ENCODE peak calls at places on chromosomes 12 and 14, in eight cellular contexts. One of them, this sample, is unnamed. For H3K36me3, the result is how much of the 10 kb centered on the place peaks cover.

GRCh38 chr12:105741786-105742566 is 396.8 kb downstream of the NUAK1 start:
- DNase-seq in fibroblast of lung: peak
- DNase-seq in cardiac muscle cell: no peak
- DNase-seq in HCT116: no peak
- DNase-seq in left lung: no peak
- DNase-seq in neural progenitor cell: no peak
- DNase-seq in H1: no peak
- DNase-seq in heart right ventricle: peak
- DNase-seq in this sample: peak

GRCh38 chr12:65355461-65355860 is 77.0 kb downstream of the MSRB3 start:
- DNase-seq in fibroblast of lung: peak
- DNase-seq in cardiac muscle cell: no peak
- DNase-seq in HCT116: no peak
- DNase-seq in left lung: no peak
- DNase-seq in neural progenitor cell: no peak
- DNase-seq in H1: no peak
- DNase-seq in heart right ventricle: no peak
- DNase-seq in this sample: no peak

GRCh38 chr12:65631621-65632111 is 192.6 kb upstream of the HMGA2 start:
- DNase-seq in fibroblast of lung: peak
- DNase-seq in cardiac muscle cell: no peak
- DNase-seq in HCT116: peak
- DNase-seq in left lung: no peak
- DNase-seq in neural progenitor cell: no peak
- DNase-seq in H1: no peak
- DNase-seq in heart right ventricle: peak
- DNase-seq in this sample: peak

GRCh38 chr12:75438052-75438754 is 42.4 kb upstream of the GLIPR1 start:
- DNase-seq in fibroblast of lung: no peak
- DNase-seq in cardiac muscle cell: no peak
- DNase-seq in HCT116: no peak
- DNase-seq in left lung: no peak
- DNase-seq in neural progenitor cell: no peak
- DNase-seq in H1: no peak
- DNase-seq in heart right ventricle: no peak
- DNase-seq in this sample: no peak

GRCh38 chr14:104639481-104639880 is 34.9 kb upstream of the TMEM179 start:
- DNase-seq in fibroblast of lung: no peak
- DNase-seq in cardiac muscle cell: no peak
- DNase-seq in HCT116: no peak
- DNase-seq in left lung: no peak
- DNase-seq in neural progenitor cell: no peak
- DNase-seq in H1: no peak
- DNase-seq in heart right ventricle: no peak
- DNase-seq in this sample: no peak

GRCh38 chr12:1583421-1584078 is 10.8 kb downstream of the FBXL14 start:
- DNase-seq in fibroblast of lung: peak
- DNase-seq in cardiac muscle cell: peak
- DNase-seq in HCT116: peak
- DNase-seq in left lung: no peak
- DNase-seq in neural progenitor cell: peak
- DNase-seq in H1: peak
- DNase-seq in heart right ventricle: peak
- DNase-seq in this sample: no peak

GRCh38 chr14:49427117-49427516 is 159.1 kb downstream of the RPS29 start:
- DNase-seq in fibroblast of lung: no peak
- DNase-seq in cardiac muscle cell: no peak
- DNase-seq in HCT116: no peak
- DNase-seq in left lung: no peak
- DNase-seq in neural progenitor cell: peak
- DNase-seq in H1: no peak
- DNase-seq in heart right ventricle: no peak
- DNase-seq in this sample: no peak

GRCh38 chr12:67531519-67531918 is 117.0 kb upstream of the DYRK2 start:
- DNase-seq in fibroblast of lung: no peak
- DNase-seq in cardiac muscle cell: no peak
- DNase-seq in HCT116: no peak
- DNase-seq in left lung: no peak
- DNase-seq in neural progenitor cell: no peak
- DNase-seq in H1: no peak
- DNase-seq in heart right ventricle: no peak
- DNase-seq in this sample: no peak

GRCh38 chr12:13727707-13728147 is 253.7 kb downstream of the GRIN2B start:
- DNase-seq in fibroblast of lung: no peak
- DNase-seq in cardiac muscle cell: no peak
- DNase-seq in HCT116: no peak
- DNase-seq in left lung: no peak
- DNase-seq in neural progenitor cell: no peak
- DNase-seq in H1: no peak
- DNase-seq in heart right ventricle: no peak
- DNase-seq in this sample: no peak

GRCh38 chr14:35682802-35683201 is 126.3 kb downstream of the RALGAPA1 start:
- DNase-seq in fibroblast of lung: no peak
- DNase-seq in cardiac muscle cell: no peak
- DNase-seq in HCT116: no peak
- DNase-seq in left lung: no peak
- DNase-seq in neural progenitor cell: no peak
- DNase-seq in H1: no peak
- DNase-seq in heart right ventricle: no peak
- DNase-seq in this sample: no peak

DNA sequence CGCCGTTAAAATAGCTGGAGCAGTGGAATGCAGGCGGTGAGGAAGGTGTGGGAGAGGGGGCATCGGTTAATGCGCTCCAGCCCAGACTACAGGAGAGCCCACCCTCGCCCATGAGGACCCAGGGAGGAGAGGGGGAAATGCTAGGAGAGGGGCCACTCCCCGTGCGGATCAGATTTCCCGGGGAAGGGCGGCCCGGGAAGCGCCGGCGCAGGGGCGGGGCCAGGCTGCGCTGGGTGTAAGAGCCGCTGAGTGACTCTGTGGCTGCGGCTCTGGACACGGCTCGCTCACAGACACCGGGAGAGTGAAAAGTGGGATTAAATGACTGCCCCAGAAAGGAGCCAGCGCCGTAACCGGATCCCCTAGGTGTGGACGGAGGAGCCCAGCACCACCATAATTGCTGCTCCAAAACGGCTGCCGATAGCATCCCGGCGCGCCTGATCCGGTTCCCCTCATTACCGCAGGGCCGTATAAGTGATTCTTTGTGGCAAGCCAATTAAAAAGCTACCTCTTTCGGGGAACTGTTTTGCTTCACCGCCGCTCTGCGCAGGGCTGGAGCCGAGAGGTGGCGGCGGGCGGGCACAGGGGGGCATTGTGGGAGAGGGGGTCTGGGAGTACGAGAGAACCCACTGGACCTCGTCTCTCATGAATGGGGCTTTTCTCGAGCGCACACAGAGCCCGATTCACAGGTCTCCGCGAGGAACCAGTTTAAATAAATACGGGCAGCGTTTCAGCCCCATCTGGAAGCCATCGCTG is 2.7 kb downstream of the COL2A1 start:
- DNase-seq in fibroblast of lung: peak
- DNase-seq in cardiac muscle cell: peak
- DNase-seq in HCT116: peak
- DNase-seq in left lung: peak
- DNase-seq in neural progenitor cell: peak
- DNase-seq in H1: peak
- DNase-seq in heart right ventricle: peak
- DNase-seq in this sample: no peak
- H3K4me3 ChIP-seq in fibroblast of lung: peak
- H3K4me3 ChIP-seq in cardiac muscle cell: peak
- H3K4me3 ChIP-seq in HCT116: peak
- H3K4me3 ChIP-seq in left lung: peak
- H3K4me3 ChIP-seq in neural progenitor cell: peak
- H3K4me3 ChIP-seq in H1: peak
- H3K4me3 ChIP-seq in heart right ventricle: peak
- H3K4me3 ChIP-seq in this sample: peak

DNA sequence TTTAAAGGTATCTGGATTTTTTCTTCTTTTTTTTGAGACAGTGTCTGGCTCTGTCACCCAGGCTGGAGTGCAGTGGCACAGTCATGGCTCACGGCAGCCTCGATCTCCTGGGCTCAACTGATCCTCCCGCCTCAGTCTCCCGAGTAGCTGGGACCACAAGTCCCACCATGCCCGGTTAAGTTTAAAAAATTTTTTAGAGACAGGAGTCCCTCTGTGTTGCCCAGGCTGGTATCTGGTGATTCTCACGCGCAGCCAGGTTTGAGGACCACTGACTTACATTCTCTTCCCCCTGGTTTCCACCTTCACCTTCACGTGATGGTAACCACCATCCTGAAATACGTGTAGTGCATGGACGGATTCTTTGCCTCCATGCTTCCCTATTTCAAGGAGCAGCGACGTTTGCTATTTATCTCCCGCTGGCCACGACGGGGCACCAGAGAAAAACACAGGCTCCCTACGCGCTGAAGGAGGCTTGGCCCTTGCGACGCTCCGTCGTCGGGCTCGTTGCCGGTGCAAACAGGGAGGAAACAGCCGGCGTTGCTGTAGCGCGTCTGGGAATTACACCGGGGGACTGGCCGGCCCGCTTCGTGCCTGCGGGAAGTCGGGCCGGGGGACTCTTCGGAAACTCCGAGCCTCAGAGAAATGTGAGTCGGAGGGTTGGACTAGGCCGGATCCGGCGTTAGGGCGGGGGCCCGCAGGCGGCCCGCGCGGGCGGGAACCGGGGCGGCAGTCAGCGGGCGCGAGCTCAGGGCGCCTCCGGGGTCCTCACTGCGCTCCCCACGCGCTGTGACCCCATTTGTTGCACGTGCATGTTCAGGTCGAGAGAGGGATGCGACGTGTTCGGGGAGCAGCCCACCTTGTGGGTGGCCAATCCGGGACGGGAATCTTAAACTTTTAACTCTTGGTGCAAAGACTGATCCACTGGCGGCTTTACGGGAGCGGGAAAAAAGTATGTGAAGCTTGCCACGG is at the start of gene TCHP:
- DNase-seq in fibroblast of lung: peak
- DNase-seq in cardiac muscle cell: peak
- DNase-seq in HCT116: peak
- DNase-seq in left lung: peak
- DNase-seq in neural progenitor cell: peak
- DNase-seq in H1: peak
- DNase-seq in heart right ventricle: peak
- DNase-seq in this sample: peak
- TF ChIP-seq CTCF in fibroblast of lung: peak
- TF ChIP-seq CTCF in cardiac muscle cell: peak
- TF ChIP-seq CTCF in HCT116: peak
- TF ChIP-seq CTCF in left lung: no peak
- TF ChIP-seq CTCF in neural progenitor cell: no peak
- TF ChIP-seq CTCF in H1: no peak
- TF ChIP-seq CTCF in heart right ventricle: peak
- TF ChIP-seq CTCF in this sample: peak

GRCh38 chr12:69598174-69598753 is 12.4 kb downstream of the LRRC10 start:
- DNase-seq in fibroblast of lung: no peak
- DNase-seq in cardiac muscle cell: no peak
- DNase-seq in HCT116: no peak
- DNase-seq in left lung: no peak
- DNase-seq in neural progenitor cell: no peak
- DNase-seq in H1: no peak
- DNase-seq in heart right ventricle: no peak
- DNase-seq in this sample: no peak

GRCh38 chr12:69600804-69601203 is 9.9 kb downstream of the LRRC10 start:
- DNase-seq in fibroblast of lung: no peak
- DNase-seq in cardiac muscle cell: no peak
- DNase-seq in HCT116: no peak
- DNase-seq in left lung: no peak
- DNase-seq in neural progenitor cell: no peak
- DNase-seq in H1: no peak
- DNase-seq in heart right ventricle: no peak
- DNase-seq in this sample: no peak

DNA sequence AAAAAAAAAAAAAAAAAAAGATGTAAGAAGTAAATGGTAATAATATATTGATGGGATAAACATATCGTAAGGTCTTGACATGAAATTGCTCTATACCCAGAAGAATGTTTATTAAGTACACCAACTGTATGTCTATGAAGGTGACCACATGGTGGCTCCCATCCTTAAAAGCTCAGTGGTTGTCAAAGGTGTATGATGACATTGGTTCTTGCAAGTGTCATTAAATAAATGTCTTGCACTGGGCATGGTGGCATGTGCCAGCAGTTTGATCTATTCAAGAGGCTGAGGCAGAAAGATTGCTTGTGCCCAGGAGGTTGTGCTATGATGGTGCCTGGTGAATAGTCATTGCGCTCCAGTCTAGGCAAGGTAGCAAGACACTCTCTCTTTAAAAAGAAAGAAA is 10.4 kb downstream of the CCT2 start:
- DNase-seq in fibroblast of lung: no peak
- DNase-seq in cardiac muscle cell: no peak
- DNase-seq in HCT116: no peak
- DNase-seq in left lung: no peak
- DNase-seq in neural progenitor cell: no peak
- DNase-seq in H1: no peak
- DNase-seq in heart right ventricle: no peak
- DNase-seq in this sample: no peak
- H3K36me3 ChIP-seq in fibroblast of lung: under half
- H3K36me3 ChIP-seq in cardiac muscle cell: half or more
- H3K36me3 ChIP-seq in HCT116: half or more
- H3K36me3 ChIP-seq in left lung: under half
- H3K36me3 ChIP-seq in neural progenitor cell: half or more
- H3K36me3 ChIP-seq in H1: half or more
- H3K36me3 ChIP-seq in heart right ventricle: half or more
- H3K36me3 ChIP-seq in this sample: under half

GRCh38 chr12:50568338-50569155 is 63.8 kb downstream of the DIP2B start:
- DNase-seq in fibroblast of lung: peak
- DNase-seq in cardiac muscle cell: no peak
- DNase-seq in HCT116: no peak
- DNase-seq in left lung: no peak
- DNase-seq in neural progenitor cell: no peak
- DNase-seq in H1: no peak
- DNase-seq in heart right ventricle: no peak
- DNase-seq in this sample: no peak
- H3K4me3 ChIP-seq in fibroblast of lung: peak
- H3K4me3 ChIP-seq in cardiac muscle cell: no peak
- H3K4me3 ChIP-seq in HCT116: no peak
- H3K4me3 ChIP-seq in left lung: no peak
- H3K4me3 ChIP-seq in neural progenitor cell: no peak
- H3K4me3 ChIP-seq in H1: no peak
- H3K4me3 ChIP-seq in heart right ventricle: no peak
- H3K4me3 ChIP-seq in this sample: no peak

DNA sequence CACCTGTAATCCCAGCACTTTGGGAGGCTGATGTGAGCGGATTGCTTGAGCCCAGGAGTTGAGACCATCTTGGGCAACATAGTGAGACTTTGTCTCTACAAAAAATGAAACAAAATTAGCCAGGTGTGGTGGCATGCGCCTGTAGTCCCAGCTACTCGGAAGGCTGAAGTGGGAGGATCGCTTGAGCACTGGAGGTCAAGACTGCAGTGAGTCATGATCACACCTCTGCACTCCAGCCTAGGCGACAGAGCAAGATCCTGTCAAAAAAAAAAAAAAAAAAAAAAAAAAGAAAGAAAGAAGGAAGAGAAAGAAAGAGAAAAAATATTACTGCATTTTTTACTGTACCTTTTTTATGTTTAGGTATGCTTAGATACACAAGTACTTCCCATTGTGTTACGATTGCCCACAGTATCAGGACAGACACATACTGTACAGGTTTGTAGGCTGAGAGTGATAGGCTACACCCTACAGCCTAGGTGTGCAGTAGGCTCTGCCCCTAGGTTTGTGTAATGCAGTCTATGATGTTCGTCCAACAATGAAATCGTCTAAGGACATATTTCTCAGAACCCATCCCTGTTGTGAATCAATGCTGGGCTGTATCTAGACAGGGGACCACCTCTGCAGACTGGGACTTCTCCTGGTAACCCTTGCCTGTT is 160.4 kb upstream of the PWP1 start:
- DNase-seq in fibroblast of lung: no peak
- DNase-seq in cardiac muscle cell: no peak
- DNase-seq in HCT116: no peak
- DNase-seq in left lung: no peak
- DNase-seq in neural progenitor cell: no peak
- DNase-seq in H1: no peak
- DNase-seq in heart right ventricle: no peak
- DNase-seq in this sample: no peak
- TF ChIP-seq CTCF in fibroblast of lung: no peak
- TF ChIP-seq CTCF in cardiac muscle cell: no peak
- TF ChIP-seq CTCF in HCT116: no peak
- TF ChIP-seq CTCF in left lung: no peak
- TF ChIP-seq CTCF in neural progenitor cell: no peak
- TF ChIP-seq CTCF in H1: no peak
- TF ChIP-seq CTCF in heart right ventricle: no peak
- TF ChIP-seq CTCF in this sample: no peak